ENCODE peak calls at places on chromosomes 16 and 17, in five cellular contexts. O, L, P, Q and F are unnamed samples.

GRCh38 chr16:67339453-67339852 is 12.8 kb downstream of the LRRC36 start:
- DNase-seq in P (peak), L (no peak), Q (no peak), O (no peak), F (no peak)

GRCh38 chr16:23496826-23497542 is 13.3 kb downstream of the GGA2 start:
- DNase-seq in P (peak), L (no peak), Q (peak), O (peak), F (peak)

GRCh38 chr17:65742433-65743312 is 181.2 kb upstream of the AXIN2 start:
- DNase-seq in L (no peak), P (peak), Q (no peak), O (no peak), F (peak)

GRCh38 chr16:79629003-79629402 is 28.5 kb upstream of the MAF start:
- DNase-seq in L (no peak), Q (no peak), O (no peak), P (no peak), F (no peak)

GRCh38 chr17:31699281-31699680 is 159.8 kb downstream of the COPRS start:
- DNase-seq in P (no peak), L (no peak), O (no peak), Q (peak), F (no peak)

GRCh38 chr17:67620636-67621035 is 97.1 kb upstream of the NOL11 start:
- DNase-seq in L (no peak), P (no peak), Q (no peak), O (no peak), F (no peak)

GRCh38 chr16:81885976-81886586 is 107.0 kb downstream of the PLCG2 start:
- DNase-seq in L (no peak), Q (no peak), P (peak), O (peak), F (no peak)

GRCh38 chr17:31488264-31488981 is 96.9 kb downstream of the RAB11FIP4 start:
- DNase-seq in P (no peak), Q (peak), L (no peak), O (no peak), F (peak)

GRCh38 chr17:74757502-74757901 is 9.1 kb downstream of the NHERF1 start:
- DNase-seq in O (no peak), L (peak), P (no peak), Q (peak), F (no peak)

GRCh38 chr17:28811594-28812135 is 30.9 kb downstream of the FAM222B start:
- DNase-seq in P (peak), L (peak), Q (no peak), O (no peak), F (no peak)

GRCh38 chr16:56325956-56326355 is 99.4 kb downstream of the AMFR start:
- DNase-seq in O (no peak), L (no peak), Q (no peak), P (no peak), F (no peak)

GRCh38 chr17:29347831-29348281 is 42.3 kb upstream of the TAOK1 start:
- DNase-seq in L (no peak), O (no peak), P (no peak), Q (no peak), F (no peak)

GRCh38 chr17:12627177-12627629 is 38.5 kb upstream of the MYOCD start:
- DNase-seq in P (peak), O (no peak), Q (no peak), L (no peak), F (peak)

GRCh38 chr16:4386951-4387565 is 15.4 kb downstream of the VASN start:
- DNase-seq in P (no peak), Q (no peak), O (no peak), L (no peak), F (peak)

GRCh38 chr17:42774066-42774750 is 959 bp downstream of the VPS25 start:
- DNase-seq in O (no peak), P (no peak), Q (no peak), L (no peak), F (no peak)

GRCh38 chr16:72013389-72013788 is 4.8 kb downstream of the DHODH start:
- DNase-seq in P (no peak), L (no peak), Q (peak), O (no peak), F (no peak)

GRCh38 chr16:31108035-31108793 is at the start of gene BCKDK:
- DNase-seq in L (peak), O (peak), Q (peak), P (peak), F (peak)

GRCh38 chr17:81294512-81295030 is 536 bp downstream of the SLC38A10 start:
- DNase-seq in Q (peak), P (peak), L (no peak), O (no peak), F (peak)

GRCh38 chr17:48254896-48255295 is 147.3 kb downstream of the SNX11 start:
- DNase-seq in L (no peak), O (no peak), Q (no peak), P (peak), F (no peak)

GRCh38 chr17:20012137-20012536 is 3.0 kb downstream of the SPECC1 start:
- DNase-seq in Q (no peak), L (no peak), O (no peak), P (no peak), F (no peak)

GRCh38 chr16:89993377-89993776 is 25.9 kb downstream of the DBNDD1 start:
- DNase-seq in O (no peak), Q (no peak), P (no peak), L (no peak), F (no peak)

GRCh38 chr16:17070882-17071592 is 399.7 kb downstream of the XYLT1 start:
- DNase-seq in Q (peak), P (no peak), O (no peak), L (no peak), F (peak)

GRCh38 chr17:39800540-39800939 is 62.8 kb downstream of the GRB7 start:
- DNase-seq in L (no peak), O (no peak), Q (peak), P (no peak), F (no peak)

GRCh38 chr17:64077409-64077808 is 52.5 kb downstream of the ERN1 start:
- DNase-seq in Q (peak), P (no peak), O (no peak), L (no peak), F (peak)

GRCh38 chr17:15457723-15458094 is 9.7 kb downstream of the CDRT4 start:
- DNase-seq in P (no peak), O (no peak), Q (no peak), L (peak), F (no peak)

GRCh38 chr17:63531022-63531965 is 8.1 kb downstream of the KCNH6 start:
- DNase-seq in O (no peak), P (no peak), Q (no peak), L (no peak), F (no peak)

GRCh38 chr16:25009822-25010221 is 5.3 kb downstream of the ARHGAP17 start:
- DNase-seq in L (no peak), Q (peak), O (no peak), P (no peak), F (no peak)

GRCh38 chr17:71032746-71033273 is 863.5 kb downstream of the KCNJ2 start:
- DNase-seq in L (no peak), Q (no peak), O (no peak), P (no peak), F (no peak)

GRCh38 chr16:57265850-57266530 is 18.5 kb downstream of the PLLP start:
- DNase-seq in L (peak), P (peak), O (no peak), Q (peak), F (peak)

GRCh38 chr16:9465150-9465549 is 373.7 kb downstream of the HAPSTR1 start:
- DNase-seq in Q (peak), P (no peak), L (no peak), O (no peak), F (no peak)

GRCh38 chr17:56074366-56074765 is 78.9 kb upstream of the ANKFN1 start:
- DNase-seq in O (no peak), P (no peak), Q (no peak), L (no peak), F (no peak)

GRCh38 chr16:68235882-68236803 is at the start of gene ESRP2:
- DNase-seq in Q (peak), O (peak), P (no peak), L (no peak), F (peak)

GRCh38 chr16:89920723-89921122 is 2.1 kb downstream of the MC1R start:
- DNase-seq in Q (no peak), L (no peak), O (no peak), P (no peak), F (no peak)

GRCh38 chr17:39090832-39091622 is 60.4 kb downstream of the PLXDC1 start:
- DNase-seq in O (no peak), L (no peak), P (no peak), Q (no peak), F (no peak)

GRCh38 chr16:77833906-77834599 is 45.7 kb downstream of the VAT1L start:
- DNase-seq in Q (no peak), P (peak), O (peak), L (no peak), F (no peak)

GRCh38 chr17:79602621-79603020 is 8.2 kb downstream of the RBFOX3 start:
- DNase-seq in Q (no peak), O (no peak), L (no peak), P (no peak), F (no peak)

GRCh38 chr17:77234695-77235094 is 93.9 kb downstream of the SEC14L1 start:
- DNase-seq in P (no peak), O (no peak), L (no peak), Q (no peak), F (no peak)

GRCh38 chr17:6755281-6755680 is 565 bp upstream of the XAF1 start:
- DNase-seq in O (no peak), P (peak), L (no peak), Q (no peak), F (no peak)